ENCODE peak calls at places on chromosomes 6 and 20, in eight cellular contexts. A, H, B, N, L, R, G and D are unnamed samples.

GRCh38 chr6:23526519-23526918 is 599.5 kb upstream of the NRSN1 start:
- DNase-seq in A (no peak), H (no peak), B (peak), N (no peak), L (no peak), R (no peak), G (no peak), D (no peak)

GRCh38 chr6:33313709-33314514 is at the start of gene TAPBP:
- DNase-seq in A (peak), H (peak), B (peak), N (peak), L (peak), R (peak), G (no peak), D (peak)

GRCh38 chr20:53085720-53086119 is 113.6 kb downstream of the TSHZ2 start:
- DNase-seq in A (no peak), H (no peak), B (no peak), N (no peak), L (no peak), R (no peak), G (no peak), D (no peak)

GRCh38 chr6:127618729-127619128 is 41.8 kb downstream of the C6orf58 start:
- DNase-seq in A (no peak), H (no peak), B (no peak), N (no peak), L (no peak), R (peak), G (no peak), D (no peak)

GRCh38 chr6:137297887-137298286 is 78.7 kb upstream of the IFNGR1 start:
- DNase-seq in A (no peak), H (no peak), B (peak), N (no peak), L (no peak), R (no peak), G (no peak), D (peak)

GRCh38 chr6:7232351-7232750 is 80.6 kb downstream of the SSR1 start:
- DNase-seq in A (no peak), H (no peak), B (peak), N (no peak), L (no peak), R (no peak), G (no peak), D (no peak)

GRCh38 chr20:58854638-58855471 is 2.3 kb downstream of the GNAS start:
- DNase-seq in A (no peak), H (peak), B (no peak), N (no peak), L (no peak), R (no peak), G (no peak), D (peak)

GRCh38 chr6:35725721-35726438 is 11.0 kb upstream of the ARMC12 start:
- DNase-seq in A (peak), H (no peak), B (no peak), N (peak), L (no peak), R (no peak), G (no peak), D (no peak)

GRCh38 chr20:6066582-6066981 is 12.7 kb upstream of the LRRN4 start:
- DNase-seq in A (no peak), H (no peak), B (no peak), N (no peak), L (no peak), R (no peak), G (no peak), D (no peak)

GRCh38 chr6:7112741-7113313 is 5.1 kb downstream of the RREB1 start:
- DNase-seq in A (no peak), H (no peak), B (no peak), N (peak), L (peak), R (no peak), G (no peak), D (peak)

GRCh38 chr6:131199568-131200272 is 64.5 kb downstream of the AKAP7 start:
- DNase-seq in A (no peak), H (peak), B (peak), N (no peak), L (peak), R (peak), G (peak), D (peak)

GRCh38 chr6:1560281-1561058 is 49.2 kb upstream of the FOXC1 start:
- DNase-seq in A (no peak), H (no peak), B (no peak), N (no peak), L (no peak), R (no peak), G (no peak), D (no peak)

GRCh38 chr6:144161970-144162369 is 11.7 kb downstream of the STX11 start:
- DNase-seq in A (no peak), H (no peak), B (no peak), N (no peak), L (no peak), R (no peak), G (no peak), D (no peak)

GRCh38 chr6:19157496-19157895 is 679.7 kb upstream of the ID4 start:
- DNase-seq in A (no peak), H (no peak), B (no peak), N (no peak), L (no peak), R (no peak), G (no peak), D (no peak)

GRCh38 chr6:144655376-144655775 is 370.2 kb downstream of the UTRN start:
- DNase-seq in A (no peak), H (no peak), B (no peak), N (no peak), L (no peak), R (no peak), G (no peak), D (no peak)

GRCh38 chr6:122322824-122323223 is 76.6 kb upstream of the HSF2 start:
- DNase-seq in A (no peak), H (no peak), B (peak), N (no peak), L (no peak), R (peak), G (peak), D (no peak)

GRCh38 chr6:5151955-5152401 is 66.8 kb downstream of the PPP1R3G start:
- DNase-seq in A (no peak), H (no peak), B (no peak), N (no peak), L (no peak), R (peak), G (no peak), D (no peak)

GRCh38 chr6:20182926-20183521 is 29.2 kb downstream of the MBOAT1 start:
- DNase-seq in A (no peak), H (no peak), B (no peak), N (peak), L (no peak), R (no peak), G (no peak), D (no peak)

GRCh38 chr6:101302593-101302992 is 90.9 kb upstream of the GRIK2 start:
- DNase-seq in A (no peak), H (no peak), B (no peak), N (no peak), L (no peak), R (no peak), G (no peak), D (no peak)

GRCh38 chr6:13491538-13491937 is 4.1 kb upstream of the GFOD1 start:
- DNase-seq in A (no peak), H (no peak), B (no peak), N (no peak), L (no peak), R (no peak), G (no peak), D (no peak)

DNA sequence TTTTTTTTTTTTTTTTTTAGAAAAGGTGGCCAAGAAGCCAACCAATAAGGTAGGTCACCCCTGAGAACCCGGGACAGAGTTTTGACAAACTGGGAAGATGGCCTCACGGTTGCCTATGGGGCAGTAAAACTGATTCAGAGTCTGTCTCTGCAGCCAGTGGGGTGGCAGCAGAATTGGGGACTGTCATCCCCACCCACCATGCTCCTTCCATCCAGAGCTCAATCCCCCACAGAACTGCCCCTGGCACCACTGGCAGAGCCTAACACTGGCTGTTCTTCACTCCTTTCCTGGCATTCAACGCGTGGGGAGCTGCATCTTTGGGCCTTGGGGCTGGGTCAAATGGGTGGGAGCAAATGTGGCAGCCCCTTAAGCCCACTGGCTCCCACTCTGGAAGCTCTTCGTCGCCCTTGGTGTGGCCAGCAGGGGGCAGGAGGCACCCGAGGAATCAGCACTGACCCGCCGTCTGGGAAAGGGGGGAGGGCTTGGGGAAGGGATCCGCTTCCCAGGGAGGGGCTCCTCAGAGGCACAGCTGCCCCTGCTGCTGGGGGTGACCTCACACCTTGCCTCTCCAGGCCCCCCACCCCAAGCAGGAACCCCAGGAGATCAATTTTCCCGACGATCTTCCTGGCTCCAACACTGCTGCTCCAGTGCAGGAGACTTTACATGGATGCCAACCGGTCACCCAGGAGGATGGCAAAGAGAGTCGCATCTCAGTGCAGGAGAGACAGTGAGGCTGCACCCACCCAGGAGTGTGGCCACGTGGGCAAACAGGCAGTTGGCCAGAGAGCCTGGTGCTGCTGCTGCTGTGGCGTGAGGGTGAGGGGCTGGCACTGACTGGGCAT is 10.4 kb downstream of the CD40 start:
- DNase-seq in A (no peak), H (peak), B (peak), N (peak), L (no peak), R (peak), G (no peak), D (peak)
- TF ChIP-seq CTCF in A (peak), H (peak), B (peak), N (peak), L (no peak), R (peak), G (peak), D (peak)

DNA sequence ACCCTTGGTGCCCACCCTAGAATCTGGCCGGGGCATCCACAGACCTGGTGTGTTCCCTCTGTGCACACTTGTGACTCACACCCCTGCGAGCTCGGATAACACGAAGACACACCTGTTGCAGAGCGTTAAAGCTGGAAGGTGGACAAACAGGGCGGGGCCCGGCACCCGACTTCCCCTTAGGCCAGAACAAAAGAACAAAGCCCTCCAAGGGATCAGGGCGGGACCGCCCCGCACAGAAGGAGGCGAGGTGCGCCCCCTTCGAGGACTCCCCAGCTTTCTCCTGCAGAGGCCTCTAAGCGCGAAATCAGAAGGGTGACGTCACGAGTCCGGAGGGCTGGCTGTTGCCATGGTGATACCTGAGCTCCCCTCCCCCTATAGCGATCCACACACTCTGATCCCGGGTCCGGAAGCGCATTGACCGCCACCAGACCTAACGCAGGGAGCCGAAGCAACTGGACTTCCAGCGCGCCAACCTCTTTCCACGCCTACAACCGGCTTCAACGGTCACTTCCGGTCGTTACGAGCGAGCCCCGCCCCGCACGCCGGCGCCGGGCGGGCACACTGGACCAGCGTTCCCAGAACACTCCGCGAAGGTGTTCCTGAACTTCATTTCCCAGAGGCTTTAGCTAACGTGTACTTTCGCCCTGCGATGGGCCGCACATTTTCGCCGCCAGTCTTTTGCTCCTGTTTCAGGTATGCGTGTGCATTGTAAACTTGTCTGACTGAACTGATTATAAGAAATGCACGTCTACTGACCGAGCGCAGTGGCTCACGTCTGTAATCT is at the start of gene ZNF184:
- DNase-seq in A (peak), H (peak), B (peak), N (peak), L (peak), R (peak), G (peak), D (peak)
- TF ChIP-seq CTCF in A (peak), H (no peak), B (no peak), N (no peak), L (no peak), R (peak), G (no peak), D (no peak)

DNA sequence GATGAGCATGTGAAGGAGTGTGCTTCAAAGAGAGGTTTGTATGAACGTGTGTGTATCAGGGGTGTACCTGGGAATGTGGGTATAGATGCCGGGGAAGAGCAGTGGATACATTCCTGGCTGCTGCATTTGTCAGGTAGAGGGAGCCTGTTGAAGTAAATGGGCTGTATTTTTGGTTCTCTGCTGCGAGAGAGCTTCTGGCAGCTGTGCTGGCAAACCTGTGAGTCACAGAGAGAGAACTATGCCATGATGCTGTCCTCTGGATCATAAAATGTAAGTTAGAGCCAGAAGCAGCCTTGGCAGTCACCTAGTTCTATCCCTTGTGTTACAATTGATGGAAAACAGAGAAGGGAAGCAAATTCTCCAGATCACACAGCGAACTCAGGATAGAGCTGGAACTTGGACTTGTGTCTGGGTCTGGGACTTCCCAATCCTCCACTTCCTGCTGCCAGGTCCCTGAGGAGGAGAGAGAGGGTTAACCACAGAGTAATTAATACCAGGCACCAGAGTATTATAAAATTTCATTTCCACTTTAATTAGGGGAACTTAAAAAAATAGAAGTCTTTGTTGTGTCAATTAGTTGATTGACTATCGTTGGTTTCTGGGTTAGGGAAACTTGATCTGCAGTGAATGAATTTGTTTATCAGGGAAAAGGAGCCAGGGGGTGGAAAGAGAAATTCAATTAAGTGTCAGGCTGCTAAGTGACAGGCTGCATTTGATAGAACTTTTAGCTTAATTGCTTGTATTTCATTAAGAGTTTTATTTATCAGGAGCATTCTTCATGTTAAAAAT is 41.1 kb upstream of the GTSF1L start:
- DNase-seq in A (no peak), H (no peak), B (no peak), N (no peak), L (no peak), R (peak), G (no peak), D (no peak)
- TF ChIP-seq CTCF in A (no peak), H (no peak), B (no peak), N (no peak), L (no peak), R (peak), G (peak), D (no peak)

GRCh38 chr6:3230275-3231212 is 3.1 kb upstream of the TUBB2B start:
- DNase-seq in A (peak), H (no peak), B (peak), N (no peak), L (no peak), R (peak), G (no peak), D (peak)
- TF ChIP-seq CTCF in A (no peak), H (no peak), B (no peak), N (no peak), L (no peak), R (no peak), G (no peak), D (no peak)

GRCh38 chr20:17875981-17876385 is 92.6 kb downstream of the SNX5 start:
- DNase-seq in A (no peak), H (no peak), B (no peak), N (no peak), L (no peak), R (no peak), G (no peak), D (no peak)
- TF ChIP-seq CTCF in A (no peak), H (no peak), B (no peak), N (no peak), L (no peak), R (no peak), G (no peak), D (no peak)

DNA sequence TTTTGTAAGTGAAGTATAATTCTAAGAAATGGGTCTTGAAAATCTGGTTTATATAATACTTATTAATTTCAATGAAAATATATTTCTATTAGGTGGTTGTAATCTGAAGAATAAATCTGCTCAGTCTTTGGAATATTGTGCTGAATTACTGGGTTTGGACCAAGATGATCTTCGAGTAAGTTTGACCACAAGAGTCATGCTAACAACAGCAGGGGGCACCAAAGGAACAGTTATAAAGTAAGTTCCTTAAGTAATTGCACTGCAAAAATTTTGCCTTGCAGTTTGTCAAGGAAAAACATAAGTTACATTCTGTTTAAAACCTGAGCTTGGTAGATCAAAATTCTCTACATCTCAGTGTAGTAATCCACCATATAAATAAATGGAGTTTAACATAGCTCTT is 106.0 kb downstream of the MYO6 start:
- DNase-seq in A (no peak), H (no peak), B (peak), N (no peak), L (no peak), R (peak), G (peak), D (peak)
- TF ChIP-seq CTCF in A (peak), H (peak), B (peak), N (peak), L (no peak), R (peak), G (peak), D (peak)

DNA sequence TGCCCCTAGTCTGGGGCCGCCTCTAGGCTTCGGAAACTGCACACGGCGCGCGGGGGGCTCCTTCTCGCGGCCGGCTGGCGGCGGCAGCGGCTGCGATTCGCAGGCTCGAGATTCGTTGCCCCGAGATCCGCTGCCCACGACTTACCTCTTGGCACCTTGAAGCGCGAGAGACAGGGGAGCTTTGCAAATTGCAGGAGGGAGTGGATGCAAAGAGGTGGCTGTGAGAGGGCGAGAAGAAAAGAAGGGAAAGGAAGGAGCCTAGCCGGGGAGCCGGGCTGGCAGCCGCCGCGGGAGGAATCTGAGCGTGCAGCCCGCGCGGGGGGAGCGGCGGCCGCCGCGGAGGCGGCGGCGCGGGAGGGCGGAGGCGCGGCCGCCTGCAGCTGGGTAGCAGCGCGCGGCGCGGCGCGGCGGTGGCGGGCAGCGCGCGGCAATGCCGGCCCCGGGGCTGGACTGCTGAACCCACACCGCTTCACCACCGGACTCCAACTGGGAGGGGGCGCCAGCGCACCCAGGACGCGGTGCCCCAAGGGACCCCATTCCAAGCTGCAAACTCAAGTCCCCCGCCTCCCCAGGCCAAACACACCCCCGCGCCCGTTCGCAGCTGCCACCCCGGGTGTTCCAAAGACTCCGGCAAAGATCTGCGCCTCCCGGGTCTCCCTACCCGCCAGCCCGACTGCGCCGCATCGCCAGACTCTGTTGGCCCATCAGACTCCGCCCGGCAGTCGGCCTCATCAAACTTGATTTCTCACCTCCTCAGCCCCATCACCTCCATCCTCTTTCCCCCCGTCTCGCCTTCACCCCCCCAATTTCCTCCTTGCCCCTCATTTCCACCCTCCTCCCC is 44.2 kb upstream of the SUPT3H start:
- DNase-seq in A (peak), H (peak), B (peak), N (peak), L (peak), R (peak), G (peak), D (peak)
- TF ChIP-seq CTCF in A (no peak), H (no peak), B (no peak), N (no peak), L (no peak), R (peak), G (peak), D (no peak)

DNA sequence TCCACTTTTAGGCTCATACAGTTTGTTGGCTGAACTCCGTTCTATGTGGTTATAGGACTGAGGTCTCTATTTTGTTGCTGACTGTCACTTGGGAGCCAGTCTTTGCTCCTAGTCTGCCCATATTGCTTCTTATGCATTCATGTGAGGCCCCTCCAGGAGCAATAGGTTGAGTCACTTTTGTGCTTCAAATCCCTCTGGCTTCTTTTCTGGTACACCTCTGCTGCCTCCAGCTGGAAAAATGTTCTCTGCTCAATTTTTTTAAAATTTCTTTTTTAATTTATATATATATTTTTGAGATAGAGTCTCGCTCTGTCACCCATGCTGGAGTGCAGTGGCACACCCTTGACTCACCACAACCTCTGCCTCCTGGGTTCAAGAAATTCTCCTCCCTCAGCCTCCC is 42.7 kb upstream of the NOX3 start:
- DNase-seq in A (no peak), H (no peak), B (no peak), N (no peak), L (no peak), R (peak), G (no peak), D (no peak)
- TF ChIP-seq CTCF in A (no peak), H (no peak), B (no peak), N (no peak), L (no peak), R (peak), G (no peak), D (no peak)